ENCODE peak calls at places on chromosomes 2 and 18, in four cellular contexts. L, P, K and Q are unnamed samples.
A peak's percentile ranks its signal among the peaks of the same experiment; 100 is the strongest.

GRCh38 chr2:233202531-233202944 is 48.9 kb upstream of the ATG16L1 start:
- DNase-seq in L (no peak), P (no peak), K (no peak), Q (no peak)

GRCh38 chr2:69780907-69781306 is 39.0 kb downstream of the ANXA4 start:
- DNase-seq in L (no peak), P (no peak), K (no peak), Q (no peak)

GRCh38 chr2:133568172-133568571 is at the start of gene NCKAP5:
- DNase-seq in L (peak; percentile 38), P (no peak), K (no peak), Q (peak; percentile 73)

GRCh38 chr2:64914247-64914646 is 75.0 kb upstream of the SLC1A4 start:
- DNase-seq in L (no peak), P (no peak), K (no peak), Q (no peak)

GRCh38 chr2:35160871-35161270 is 1194.7 kb upstream of the CRIM1 start:
- DNase-seq in L (no peak), P (no peak), K (no peak), Q (no peak)

GRCh38 chr2:190184460-190184859 is 121.9 kb upstream of the MSTN start:
- DNase-seq in L (no peak), P (no peak), K (no peak), Q (no peak)

GRCh38 chr2:152409691-152410597 is 75.0 kb downstream of the FMNL2 start:
- DNase-seq in L (no peak), P (no peak), K (peak; percentile 42), Q (no peak)

GRCh38 chr2:119116411-119117295 is 41.9 kb downstream of the C1QL2 start:
- DNase-seq in L (no peak), P (no peak), K (no peak), Q (no peak)

GRCh38 chr2:101185085-101185484 is 33.9 kb upstream of the TBC1D8 start:
- DNase-seq in L (no peak), P (no peak), K (no peak), Q (no peak)

GRCh38 chr2:18445412-18446320 is 114.8 kb downstream of the RDH14 start:
- DNase-seq in L (no peak), P (no peak), K (no peak), Q (peak; percentile 46)

GRCh38 chr18:24818069-24818395 is 357.6 kb downstream of the HRH4 start:
- DNase-seq in L (no peak), P (no peak), K (no peak), Q (no peak)

GRCh38 chr2:167177196-167177595 is 288.9 kb downstream of the XIRP2 start:
- DNase-seq in L (no peak), P (no peak), K (no peak), Q (no peak)

GRCh38 chr18:56112013-56112749 is 524.2 kb upstream of the TCF4 start:
- DNase-seq in L (no peak), P (no peak), K (no peak), Q (no peak)

GRCh38 chr2:172107690-172108586 is 5.2 kb upstream of the DLX2 start:
- DNase-seq in L (no peak), P (no peak), K (no peak), Q (no peak)

GRCh38 chr2:47402555-47402804 is 476 bp upstream of the MSH2 start:
- DNase-seq in L (peak; percentile 18), P (no peak), K (no peak), Q (no peak)

GRCh38 chr2:27509326-27509725 is 12.7 kb downstream of the GCKR start:
- DNase-seq in L (no peak), P (no peak), K (no peak), Q (no peak)

GRCh38 chr2:226623587-226624368 is 175.8 kb downstream of the IRS1 start:
- DNase-seq in L (no peak), P (no peak), K (no peak), Q (no peak)

GRCh38 chr2:98020516-98020915 is 24.8 kb upstream of the TMEM131 start:
- DNase-seq in L (no peak), P (no peak), K (no peak), Q (no peak)

GRCh38 chr2:121626777-121627524 is 22.3 kb downstream of the CLASP1 start:
- DNase-seq in L (no peak), P (peak; percentile 67), K (peak; percentile 61), Q (peak; percentile 85)

GRCh38 chr2:5781679-5782078 is 89.5 kb downstream of the SOX11 start:
- DNase-seq in L (no peak), P (no peak), K (no peak), Q (no peak)

GRCh38 chr2:26901326-26902183 is 53.6 kb downstream of the DPYSL5 start:
- DNase-seq in L (no peak), P (no peak), K (no peak), Q (peak; percentile 54)

GRCh38 chr2:127423880-127424279 is 5.7 kb downstream of the PROC start:
- DNase-seq in L (no peak), P (no peak), K (no peak), Q (no peak)

GRCh38 chr2:127423476-127423840 is 5.2 kb downstream of the PROC start:
- DNase-seq in L (no peak), P (no peak), K (no peak), Q (no peak)

GRCh38 chr2:127421116-127421800 is 3.0 kb downstream of the PROC start:
- DNase-seq in L (no peak), P (no peak), K (no peak), Q (peak; percentile 12)

GRCh38 chr2:127421871-127422618 is 3.8 kb downstream of the PROC start:
- DNase-seq in L (no peak), P (no peak), K (no peak), Q (peak; percentile 10)

DNA sequence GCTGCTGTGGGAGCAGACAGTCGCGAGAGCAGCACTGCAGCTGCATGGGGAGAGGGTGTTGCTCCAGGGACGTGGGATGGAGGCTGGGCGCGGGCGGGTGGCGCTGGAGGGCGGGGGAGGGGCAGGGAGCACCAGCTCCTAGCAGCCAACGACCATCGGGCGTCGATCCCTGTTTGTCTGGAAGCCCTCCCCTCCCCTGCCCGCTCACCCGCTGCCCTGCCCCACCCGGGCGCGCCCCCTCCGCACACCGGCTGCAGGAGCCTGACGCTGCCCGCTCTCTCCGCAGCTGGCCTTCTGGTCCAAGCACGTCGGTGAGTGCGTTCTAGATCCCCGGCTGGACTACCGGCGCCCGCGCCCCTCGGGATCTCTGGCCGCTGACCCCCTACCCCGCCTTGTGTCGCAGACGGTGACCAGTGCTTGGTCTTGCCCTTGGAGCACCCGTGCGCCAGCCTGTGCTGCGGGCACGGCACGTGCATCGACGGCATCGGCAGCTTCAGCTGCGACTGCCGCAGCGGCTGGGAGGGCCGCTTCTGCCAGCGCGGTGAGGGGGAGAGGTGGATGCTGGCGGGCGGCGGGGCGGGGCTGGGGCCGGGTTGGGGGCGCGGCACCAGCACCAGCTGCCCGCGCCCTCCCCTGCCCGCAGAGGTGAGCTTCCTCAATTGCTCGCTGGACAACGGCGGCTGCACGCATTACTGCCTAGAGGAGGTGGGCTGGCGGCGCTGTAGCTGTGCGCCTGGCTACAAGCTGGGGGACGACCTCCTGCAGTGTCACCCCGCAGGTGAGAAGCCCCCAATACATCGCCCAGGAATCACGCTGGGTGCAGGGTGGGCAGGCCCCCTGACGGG is 4.6 kb downstream of the PROC start:
- DNase-seq in L (no peak), P (no peak), K (no peak), Q (no peak)
- H3K4me1 ChIP-seq in L (no peaks in the 10 kb centered on the region), P (peaks cover 7% of the 10 kb centered on the region), K (peaks cover 16% of the 10 kb centered on the region), Q (peaks cover 8% of the 10 kb centered on the region)

DNA sequence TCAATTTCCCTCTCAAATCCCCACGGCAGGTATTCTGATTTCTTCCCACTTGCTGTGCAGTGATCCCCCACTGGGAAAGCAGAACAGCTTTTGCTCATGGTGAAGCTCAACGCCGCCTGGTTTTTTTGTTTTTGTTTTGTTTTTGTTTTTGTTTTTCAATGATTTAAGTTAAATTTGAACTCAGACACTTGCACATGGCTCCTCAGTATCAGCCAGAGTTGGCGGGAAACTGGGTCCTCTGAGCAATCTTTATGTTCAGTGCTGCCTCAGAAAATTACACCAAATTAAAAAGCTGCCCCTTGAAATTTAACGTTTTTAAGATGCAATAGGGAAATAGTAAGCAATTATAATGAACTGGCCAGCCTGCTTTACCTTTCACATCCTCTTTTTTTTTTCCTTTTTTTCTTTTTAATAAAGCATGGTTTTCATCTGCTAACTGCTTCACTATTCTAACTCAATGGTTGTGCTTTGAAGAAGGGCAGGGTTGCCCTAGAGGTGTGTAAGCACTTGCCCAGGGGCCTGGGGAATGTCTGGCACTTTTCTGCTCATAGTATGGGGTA is 277.0 kb upstream of the HNRNPA3 start:
- DNase-seq in L (no peak), P (no peak), K (no peak), Q (no peak)
- TF ChIP-seq POLR2A in L (no peak), P (no peak), K (no peak), Q (no peak)

GRCh38 chr2:42100696-42101585 is 53.1 kb downstream of the PKDCC start:
- DNase-seq in L (no peak), P (peak; percentile 72), K (peak; percentile 65), Q (peak; percentile 55)

GRCh38 chr2:42099431-42100173 is 51.8 kb downstream of the PKDCC start:
- DNase-seq in L (no peak), P (no peak), K (no peak), Q (no peak)

GRCh38 chr2:42103829-42104228 is 56.0 kb downstream of the PKDCC start:
- DNase-seq in L (no peak), P (no peak), K (no peak), Q (no peak)

GRCh38 chr2:42102606-42103450 is 55.0 kb downstream of the PKDCC start:
- DNase-seq in L (no peak), P (peak; percentile 69), K (peak; percentile 52), Q (peak; percentile 54)

DNA sequence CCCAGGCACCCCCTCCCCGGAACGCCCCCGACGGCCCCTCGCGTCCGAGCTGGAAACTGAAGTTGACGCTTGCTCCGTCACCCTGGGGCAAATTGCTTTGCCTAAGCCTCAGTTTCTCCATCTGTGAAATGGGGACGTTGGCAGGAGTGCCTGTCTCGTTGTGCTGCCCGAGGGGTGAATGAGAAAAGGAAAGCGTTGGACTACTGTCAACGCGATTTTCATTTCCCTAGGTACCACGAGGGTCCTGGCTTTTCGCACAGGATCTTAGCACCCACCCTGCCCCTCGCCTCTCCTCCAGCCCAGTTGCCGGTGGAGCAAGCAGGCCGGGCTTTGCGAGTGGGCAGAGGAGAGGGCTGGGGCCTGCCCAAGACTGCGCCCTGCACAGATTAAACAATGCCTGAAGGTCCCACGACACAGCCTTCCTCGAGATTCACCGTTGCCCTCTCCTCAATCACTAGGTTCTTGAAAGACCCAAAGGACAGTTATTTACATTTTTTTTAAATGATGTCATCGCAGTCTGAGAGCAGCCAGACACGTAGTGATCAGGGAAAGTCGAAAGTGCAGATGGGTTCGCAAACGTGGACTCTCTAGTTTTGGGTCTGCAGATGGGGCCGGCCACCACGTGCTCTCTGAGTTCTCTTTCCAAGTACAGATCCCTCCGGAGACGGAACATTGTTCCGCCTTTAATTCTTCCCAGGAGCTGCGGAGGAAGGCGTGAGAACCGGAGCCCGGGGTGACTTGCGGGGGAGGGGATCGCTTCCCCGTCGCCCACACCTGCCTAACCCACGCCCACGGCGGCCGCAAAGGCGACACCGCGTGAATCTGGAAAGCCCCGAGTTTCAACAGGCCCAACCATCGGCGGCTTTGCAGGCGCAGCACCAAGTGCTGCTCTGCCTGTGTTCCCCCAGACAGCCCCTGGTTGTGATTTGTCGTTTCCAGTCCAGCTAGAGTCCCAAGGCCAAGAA is 54.1 kb downstream of the PKDCC start:
- DNase-seq in L (no peak), P (peak; percentile 63), K (peak; percentile 56), Q (peak; percentile 77)
- H3K4me3 ChIP-seq in L (no peak overlapping the region), P (peak overlapping the region; percentile 41), K (peak overlapping the region; percentile 54), Q (peak overlapping the region; percentile 56)

GRCh38 chr2:10303634-10304378 is 1.1 kb downstream of the HPCAL1 start:
- DNase-seq in L (no peak), P (no peak), K (peak; percentile 57), Q (peak; percentile 55)

GRCh38 chr2:10305715-10306114 is 3.0 kb downstream of the HPCAL1 start:
- DNase-seq in L (no peak), P (no peak), K (peak; percentile 76), Q (peak; percentile 71)

GRCh38 chr2:10305254-10305635 is 2.5 kb downstream of the HPCAL1 start:
- DNase-seq in L (no peak), P (no peak), K (no peak), Q (no peak)

GRCh38 chr2:10303174-10303633 is 500 bp downstream of the HPCAL1 start:
- DNase-seq in L (no peak), P (no peak), K (peak; percentile 43), Q (peak; percentile 30)

GRCh38 chr2:10304458-10305253 is 2.0 kb downstream of the HPCAL1 start:
- DNase-seq in L (no peak), P (no peak), K (peak; percentile 45), Q (no peak)
- H3K4me1 ChIP-seq in L (peaks cover 52% of the 10 kb centered on the region), P (peaks cover 3% of the 10 kb centered on the region), K (peaks cover 55% of the 10 kb centered on the region), Q (peaks cover 27% of the 10 kb centered on the region)